ENCODE peak calls at places on chromosomes 11 and 22, in six cellular contexts. O is left ventricle myocardium inferior, L is mesendoderm, D is esophagus muscularis mucosa, N is ovary, I is left lung. T is an unnamed sample.

GRCh38 chr11:126431401-126432064 is 76.0 kb downstream of the ST3GAL4 start:
- DNase-seq in N (peak), D (peak), I (no peak), O (peak), L (no peak), T (no peak)

GRCh38 chr22:19110064-19110458 is 12.2 kb downstream of the DGCR2 start:
- DNase-seq in O (no peak), L (peak), I (no peak), N (no peak), D (no peak), T (no peak)

GRCh38 chr11:57491371-57492061 is 24.0 kb downstream of the SLC43A1 start:
- DNase-seq in L (peak), O (peak), N (no peak), D (no peak), I (no peak), T (no peak)

GRCh38 chr22:44538071-44538470 is 40.0 kb upstream of the RTL6 start:
- DNase-seq in I (no peak), D (no peak), N (no peak), L (no peak), O (no peak), T (no peak)

GRCh38 chr11:64266339-64266738 is 15.0 kb downstream of the PLCB3 start:
- DNase-seq in L (no peak), D (no peak), O (no peak), N (no peak), I (peak), T (no peak)

GRCh38 chr22:26766510-26767350 is 109.3 kb downstream of the MIAT start:
- DNase-seq in D (no peak), N (no peak), O (no peak), L (no peak), I (no peak), T (no peak)

GRCh38 chr11:13343931-13344717 is 66.5 kb downstream of the BMAL1 start:
- DNase-seq in L (peak), D (no peak), O (no peak), N (peak), I (no peak), T (peak)

GRCh38 chr22:44712962-44713361 is 11.0 kb downstream of the PRR5 start:
- DNase-seq in O (no peak), I (no peak), D (no peak), L (no peak), N (no peak), T (no peak)

GRCh38 chr11:79415411-79415810 is 25.4 kb downstream of the TENM4 start:
- DNase-seq in N (no peak), D (no peak), L (no peak), I (no peak), O (no peak), T (no peak)

GRCh38 chr11:27757953-27758352 is 57.7 kb upstream of the BDNF start:
- DNase-seq in N (no peak), I (no peak), O (no peak), L (no peak), D (no peak), T (no peak)

GRCh38 chr11:57567512-57568329 is at the start of gene UBE2L6:
- DNase-seq in D (no peak), L (no peak), O (peak), N (peak), I (peak), T (peak)

GRCh38 chr11:10387209-10388083 is 67.6 kb upstream of the AMPD3 start:
- DNase-seq in I (no peak), D (peak), N (peak), O (peak), L (no peak), T (no peak)

GRCh38 chr11:32118025-32118974 is 27.4 kb downstream of the RCN1 start:
- DNase-seq in L (no peak), N (no peak), D (peak), I (no peak), O (no peak), T (no peak)

GRCh38 chr11:69436041-69436982 is 45.2 kb upstream of the LINC01488 start:
- DNase-seq in N (no peak), L (no peak), O (no peak), I (no peak), D (no peak), T (no peak)

GRCh38 chr22:46077669-46078099 is 72.6 kb upstream of the PPARA start:
- DNase-seq in L (no peak), D (no peak), N (peak), I (no peak), O (peak), T (no peak)

GRCh38 chr22:46079093-46079860 is 71.0 kb upstream of the PPARA start:
- DNase-seq in L (no peak), O (peak), D (no peak), I (peak), N (peak), T (no peak)

GRCh38 chr22:46076651-46077339 is 73.5 kb upstream of the PPARA start:
- DNase-seq in O (peak), N (peak), L (no peak), I (peak), D (no peak), T (no peak)

GRCh38 chr22:46079861-46080821 is 70.2 kb upstream of the PPARA start:
- DNase-seq in I (peak), D (no peak), L (no peak), N (peak), O (peak), T (peak)

GRCh38 chr22:46078241-46079092 is 71.9 kb upstream of the PPARA start:
- DNase-seq in O (peak), N (peak), D (no peak), I (peak), L (no peak), T (no peak)
- H3K27ac ChIP-seq in O (peak), N (peak), D (peak), I (peak), L (no peak), T (peak)

DNA sequence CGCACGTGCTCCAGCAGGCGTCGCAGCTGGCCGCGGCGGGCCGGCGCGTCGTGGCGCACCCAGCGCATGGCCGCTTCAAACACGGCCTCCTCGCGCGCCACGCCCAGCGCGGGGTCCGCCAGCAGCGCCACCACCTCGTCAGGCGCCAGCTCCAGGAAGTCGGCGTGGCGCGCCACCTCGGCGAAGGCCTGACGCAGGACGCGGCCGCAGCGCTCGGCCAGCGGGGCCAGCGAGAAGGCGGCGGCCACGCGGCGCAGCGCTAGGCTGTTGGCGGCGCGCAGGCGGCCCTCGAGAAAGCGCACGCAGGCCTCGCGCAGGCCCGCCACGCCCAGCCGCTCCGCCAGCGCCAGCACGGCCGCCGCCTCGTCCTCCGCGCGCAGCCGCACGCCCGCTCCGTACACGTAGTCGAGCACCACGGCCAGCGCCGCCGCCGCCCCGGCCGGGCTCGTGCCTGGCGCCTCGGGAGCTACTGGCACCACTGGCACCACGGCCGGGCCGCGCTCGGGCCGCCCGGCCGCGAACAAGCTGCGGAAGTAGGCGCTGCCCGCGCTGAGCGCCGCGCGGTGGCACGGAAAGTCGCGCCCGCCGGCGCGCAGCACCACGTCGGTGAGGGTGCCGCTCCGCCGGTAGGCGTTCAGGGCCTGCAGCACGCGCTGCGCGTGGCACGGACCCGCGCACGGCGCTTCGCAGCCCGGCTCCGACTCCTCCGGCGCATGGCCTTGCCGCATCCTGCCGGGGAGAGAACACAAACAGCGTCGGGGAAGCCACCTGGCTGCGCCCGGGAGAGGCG is 2.9 kb downstream of the KLHL35 start:
- DNase-seq in I (peak), O (peak), D (no peak), N (peak), L (peak), T (peak)
- H3K27ac ChIP-seq in I (no peak), O (peak), D (no peak), N (no peak), L (no peak), T (no peak)

GRCh38 chr11:61693897-61694840 is 14.0 kb downstream of the DAGLA start:
- DNase-seq in N (peak), I (peak), L (no peak), O (peak), D (no peak), T (no peak)
- H3K27ac ChIP-seq in N (no peak), I (no peak), L (no peak), O (peak), D (peak), T (peak)

DNA sequence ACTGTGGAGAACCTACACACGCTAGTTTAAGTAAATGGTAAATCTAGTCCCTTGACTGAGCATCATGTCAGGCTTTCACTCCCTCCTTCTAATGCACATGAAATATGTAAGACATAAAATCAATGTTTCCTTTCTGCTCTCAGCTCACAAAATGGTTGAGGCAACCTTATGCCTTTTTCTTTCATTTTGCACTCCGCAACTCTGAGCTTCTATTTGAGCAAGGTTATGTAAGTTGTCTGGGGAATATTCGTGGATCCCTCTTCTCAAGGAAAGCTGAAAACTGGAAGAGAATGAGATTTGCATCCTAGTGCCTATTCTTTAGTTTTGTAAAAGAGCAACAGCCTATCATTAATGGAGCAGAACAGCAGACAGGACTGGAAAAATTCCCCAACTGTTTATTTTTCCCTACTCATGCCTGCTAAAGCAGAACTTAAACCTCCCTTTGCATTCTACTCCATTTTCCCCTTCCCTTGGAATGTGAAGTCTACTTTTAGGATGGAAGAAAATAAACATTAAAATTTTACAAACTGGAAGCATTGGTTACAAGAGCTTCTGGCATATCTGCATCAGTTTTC is 141.7 kb downstream of the FAM76B start:
- DNase-seq in L (no peak), N (no peak), D (no peak), I (no peak), O (no peak), T (no peak)
- H3K27ac ChIP-seq in L (no peak), N (no peak), D (peak), I (no peak), O (peak), T (no peak)

GRCh38 chr11:19767691-19768151 is 55.1 kb downstream of the NAV2 start:
- DNase-seq in L (no peak), D (no peak), I (no peak), N (no peak), O (no peak), T (no peak)
- H3K27ac ChIP-seq in L (no peak), D (no peak), I (no peak), N (no peak), O (peak), T (no peak)

GRCh38 chr11:130825621-130826020 is 90.7 kb downstream of the SNX19 start:
- DNase-seq in D (no peak), L (no peak), N (no peak), I (no peak), O (no peak), T (no peak)
- H3K27ac ChIP-seq in D (no peak), L (no peak), N (no peak), I (no peak), O (no peak), T (no peak)

GRCh38 chr11:62599909-62600308 is 1.8 kb downstream of the MTA2 start:
- DNase-seq in L (peak), N (no peak), D (no peak), I (no peak), O (no peak), T (no peak)
- H3K27ac ChIP-seq in L (peak), N (no peak), D (peak), I (peak), O (peak), T (peak)

DNA sequence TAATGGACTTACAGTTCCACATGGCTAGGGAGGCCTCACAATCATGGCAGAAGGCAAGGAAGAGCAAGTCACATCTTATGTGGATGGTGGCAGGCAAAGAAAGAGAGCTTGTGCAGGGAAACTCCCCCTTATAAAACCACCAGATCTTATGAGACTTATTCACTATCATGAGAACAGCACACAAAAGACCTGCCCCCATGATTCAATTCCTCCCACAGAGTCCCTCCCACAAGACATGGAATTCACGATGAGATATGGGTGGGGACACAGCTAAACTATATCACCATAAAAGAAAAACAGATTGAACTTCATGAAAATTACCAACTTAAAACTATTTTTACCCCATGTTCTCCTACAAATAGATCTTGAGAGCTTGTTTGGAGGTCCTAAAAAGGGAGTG is 19.6 kb downstream of the ENTHD1 start:
- DNase-seq in D (no peak), O (no peak), I (no peak), L (no peak), N (no peak), T (no peak)
- H3K27ac ChIP-seq in D (no peak), O (no peak), I (no peak), L (no peak), N (no peak), T (no peak)

DNA sequence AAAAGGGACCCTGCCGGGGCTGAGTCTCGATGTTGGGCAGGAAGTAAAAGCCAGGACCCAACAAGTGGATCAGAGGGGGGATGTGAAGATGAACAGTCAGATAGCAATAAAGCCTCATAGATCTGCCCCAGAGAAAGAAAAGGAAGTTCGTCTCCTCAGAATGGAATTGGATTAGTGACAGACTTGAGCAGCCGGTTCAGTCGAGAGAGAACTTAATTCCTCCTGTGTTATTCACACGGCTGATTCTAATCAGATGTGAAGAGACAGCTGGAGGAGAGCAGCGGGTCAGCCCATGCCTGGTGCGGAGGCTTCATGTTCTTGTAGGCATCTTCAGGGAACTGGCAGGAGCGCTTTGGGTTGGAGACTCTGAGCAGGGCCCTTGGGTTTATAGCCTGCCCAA is 29.3 kb upstream of the CABP7 start:
- DNase-seq in I (no peak), D (no peak), O (no peak), L (peak), N (no peak), T (no peak)
- H3K27ac ChIP-seq in I (no peak), D (no peak), O (no peak), L (no peak), N (no peak), T (no peak)

T was measured in caudate nucleus.